ENCODE peak calls at places on chromosomes 2 and 18, in eight cellular contexts. E is A549, I is heart right ventricle, D is tibial artery, R is GM23338, Y is astrocyte of the spinal cord, C is SK-N-SH, F is cardiac muscle cell. Q is an unnamed sample.

GRCh38 chr18:27004056-27004829 is 138.7 kb upstream of the AQP4 start:
- DNase-seq in E (peak), I (no peak), D (no peak), R (peak), Y (peak), C (peak), F (no peak), Q (peak)

GRCh38 chr2:73821669-73822068 is 7.1 kb upstream of the STAMBP start:
- DNase-seq in E (no peak), I (no peak), D (no peak), R (no peak), Y (no peak), C (no peak), F (no peak), Q (no peak)

GRCh38 chr2:64685430-64685829 is 31.7 kb upstream of the SERTAD2 start:
- DNase-seq in E (peak), I (no peak), D (no peak), R (no peak), Y (no peak), C (no peak), F (no peak), Q (peak)

GRCh38 chr2:227881866-227882517 is 10.6 kb downstream of the DAW1 start:
- DNase-seq in E (no peak), I (no peak), D (no peak), R (no peak), Y (peak), C (no peak), F (no peak), Q (no peak)

GRCh38 chr2:232444409-232445148 is 11.4 kb upstream of the ALPI start:
- DNase-seq in E (peak), I (no peak), D (no peak), R (peak), Y (peak), C (peak), F (peak), Q (peak)

GRCh38 chr2:185990861-185991525 is 252.4 kb downstream of the FSIP2 start:
- DNase-seq in E (no peak), I (no peak), D (no peak), R (peak), Y (peak), C (no peak), F (no peak), Q (no peak)

GRCh38 chr18:45890606-45891005 is 65.1 kb downstream of the SIGLEC15 start:
- DNase-seq in E (no peak), I (peak), D (no peak), R (no peak), Y (no peak), C (no peak), F (no peak), Q (no peak)

GRCh38 chr2:231318954-231319353 is 76.6 kb upstream of the B3GNT7 start:
- DNase-seq in E (no peak), I (no peak), D (no peak), R (no peak), Y (no peak), C (no peak), F (no peak), Q (no peak)

GRCh38 chr2:109614715-109615636 is 812 bp downstream of the SOWAHC start:
- DNase-seq in E (peak), I (peak), D (peak), R (peak), Y (no peak), C (peak), F (peak), Q (no peak)

GRCh38 chr18:51077217-51077616 is 47.2 kb downstream of the SMAD4 start:
- DNase-seq in E (no peak), I (no peak), D (no peak), R (no peak), Y (peak), C (no peak), F (no peak), Q (peak)

GRCh38 chr18:8998481-8999217 is 103.8 kb upstream of the NDUFV2 start:
- DNase-seq in E (no peak), I (no peak), D (no peak), R (no peak), Y (no peak), C (no peak), F (no peak), Q (peak)

GRCh38 chr18:7000484-7001096 is 117.0 kb downstream of the LAMA1 start:
- DNase-seq in E (no peak), I (no peak), D (no peak), R (peak), Y (peak), C (peak), F (peak), Q (peak)

GRCh38 chr18:9102391-9103216 is at the start of gene NDUFV2:
- DNase-seq in E (peak), I (peak), D (peak), R (peak), Y (peak), C (peak), F (peak), Q (peak)

GRCh38 chr2:233414777-233415570 is 60.7 kb downstream of the DGKD start:
- DNase-seq in E (peak), I (no peak), D (no peak), R (no peak), Y (peak), C (no peak), F (no peak), Q (peak)

GRCh38 chr2:114724513-114724912 is 282.1 kb downstream of the DPP10 start:
- DNase-seq in E (no peak), I (no peak), D (no peak), R (no peak), Y (no peak), C (no peak), F (peak), Q (no peak)

GRCh38 chr2:203122317-203122998 is 107.8 kb downstream of the NBEAL1 start:
- DNase-seq in E (peak), I (no peak), D (no peak), R (peak), Y (no peak), C (peak), F (peak), Q (peak)
- TF ChIP-seq CTCF in E (no peak), I (no peak), D (peak), R (peak), Y (no peak), C (peak), F (peak), Q (no peak)

DNA sequence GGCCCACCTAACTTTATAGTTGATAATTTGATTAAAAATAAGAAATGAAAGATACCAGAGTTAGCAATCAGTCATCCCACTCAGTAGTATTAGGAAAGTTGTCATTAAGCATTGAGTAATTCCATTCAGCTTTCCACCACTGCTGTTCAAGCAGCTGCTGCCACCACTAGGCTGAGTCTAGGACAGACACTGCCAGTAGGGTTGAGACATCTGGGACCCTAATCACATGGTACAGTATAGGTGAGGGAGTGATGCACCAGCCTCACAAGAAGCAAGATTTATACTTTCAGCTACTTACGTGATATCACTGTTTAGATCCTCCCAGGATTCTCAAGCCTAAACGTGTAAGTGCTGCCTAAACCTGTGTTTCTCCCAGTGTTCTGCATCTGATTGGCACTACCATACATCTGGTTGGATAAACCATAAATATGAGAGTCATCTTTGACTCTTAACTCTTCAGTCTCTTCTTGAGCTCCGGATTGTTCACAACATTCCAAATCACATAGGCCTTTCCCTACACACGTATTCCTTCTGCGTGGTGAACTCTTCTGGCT is 3.2 kb downstream of the UBXN4 start:
- DNase-seq in E (peak), I (no peak), D (no peak), R (peak), Y (peak), C (peak), F (peak), Q (peak)
- H3K4me3 ChIP-seq in E (no peak), I (no peak), D (no peak), R (no peak), Y (no peak), C (peak), F (no peak), Q (no peak)

GRCh38 chr2:49687873-49688272 is 533.6 kb upstream of the FSHR start:
- DNase-seq in E (no peak), I (no peak), D (no peak), R (peak), Y (peak), C (no peak), F (peak), Q (peak)
- TF ChIP-seq CTCF in E (peak), I (no peak), D (peak), R (no peak), Y (no peak), C (peak), F (peak), Q (peak)

GRCh38 chr2:11749646-11750349 is 3.4 kb downstream of the LPIN1 start:
- DNase-seq in E (no peak), I (no peak), D (no peak), R (no peak), Y (peak), C (peak), F (no peak), Q (no peak)
- H3K4me3 ChIP-seq in E (no peak), I (no peak), D (no peak), R (no peak), Y (no peak), C (no peak), F (no peak), Q (no peak)

GRCh38 chr2:111698089-111698488 is 185.9 kb downstream of the ANAPC1 start:
- DNase-seq in E (no peak), I (no peak), D (no peak), R (no peak), Y (no peak), C (no peak), F (no peak), Q (no peak)

GRCh38 chr2:111697560-111697959 is 186.4 kb downstream of the ANAPC1 start:
- DNase-seq in E (no peak), I (no peak), D (no peak), R (no peak), Y (no peak), C (no peak), F (no peak), Q (no peak)

GRCh38 chr2:111701798-111702118 is 182.2 kb downstream of the ANAPC1 start:
- DNase-seq in E (no peak), I (no peak), D (peak), R (no peak), Y (no peak), C (no peak), F (no peak), Q (no peak)

GRCh38 chr2:111701266-111701665 is 182.7 kb downstream of the ANAPC1 start:
- DNase-seq in E (no peak), I (no peak), D (peak), R (no peak), Y (no peak), C (no peak), F (no peak), Q (no peak)

DNA sequence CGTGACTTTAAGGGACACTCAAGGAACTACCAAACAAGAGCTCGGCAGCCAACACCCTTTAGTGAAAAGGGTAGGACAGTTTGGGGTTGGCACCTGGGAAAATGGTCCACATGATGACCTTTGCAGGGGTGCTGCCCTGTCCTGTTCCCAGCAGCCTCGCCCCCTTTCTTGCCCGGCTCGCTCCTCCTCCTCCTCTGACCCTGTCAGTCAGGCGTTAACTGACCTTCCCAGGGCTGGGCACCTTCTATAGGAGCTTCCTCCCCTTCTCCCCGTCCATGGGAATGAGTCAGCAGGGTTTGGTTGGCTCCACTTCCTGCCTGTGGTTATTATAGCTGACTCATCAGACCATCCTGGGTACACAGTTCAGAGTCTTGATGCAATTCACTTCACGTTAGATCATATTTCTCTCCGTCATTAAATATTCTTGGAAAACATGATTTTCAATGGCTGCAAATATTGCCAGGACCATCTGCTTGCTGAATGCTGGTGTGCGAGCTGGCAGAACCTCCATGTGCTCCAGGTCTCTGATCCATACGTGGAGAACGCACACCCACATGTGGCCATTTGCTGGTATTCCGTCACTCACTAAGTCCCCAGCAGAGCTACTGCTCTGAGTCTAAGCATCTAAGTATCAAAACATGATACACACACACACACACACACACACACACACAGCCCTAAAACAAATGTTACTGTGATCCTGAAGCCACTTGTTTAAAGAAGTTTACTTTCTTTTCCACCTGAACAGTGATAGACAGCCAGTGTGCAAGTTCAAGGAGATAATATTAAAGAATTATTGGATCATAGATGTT is 185.0 kb downstream of the ANAPC1 start:
- DNase-seq in E (peak), I (peak), D (peak), R (peak), Y (peak), C (peak), F (peak), Q (peak)
- TF ChIP-seq CTCF in E (peak), I (no peak), D (no peak), R (peak), Y (peak), C (peak), F (peak), Q (peak)

DNA sequence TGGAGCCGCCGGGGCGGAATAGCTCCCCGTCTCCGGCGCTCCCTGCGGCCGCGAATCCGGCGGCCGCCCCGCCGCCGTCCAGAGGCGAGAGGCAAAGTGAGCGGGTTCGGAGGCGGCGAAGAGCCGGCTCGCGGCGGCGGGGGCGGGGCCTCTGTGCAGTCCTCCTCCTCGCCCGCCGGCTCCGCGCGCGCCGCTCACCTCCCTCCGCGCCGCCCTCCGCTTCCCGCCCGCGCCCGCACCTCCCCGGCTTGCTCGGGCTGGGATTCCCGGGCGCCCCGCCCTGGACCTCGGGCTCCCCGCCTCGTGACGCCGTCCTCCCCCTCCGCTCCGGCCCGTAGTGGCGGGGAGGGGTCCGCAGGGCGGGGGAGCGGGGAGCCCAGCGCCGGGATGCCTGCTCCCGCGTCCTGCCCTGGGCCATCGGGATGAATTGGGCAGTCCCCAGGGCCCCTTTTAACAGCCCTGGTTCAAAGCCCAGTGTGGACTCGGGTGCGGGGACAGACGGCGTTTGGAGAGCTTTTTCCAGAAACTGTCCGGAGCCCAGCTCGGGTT is at the start of gene KCNG3:
- DNase-seq in E (peak), I (peak), D (peak), R (peak), Y (peak), C (peak), F (peak), Q (peak)
- H3K4me3 ChIP-seq in E (peak), I (peak), D (peak), R (peak), Y (peak), C (peak), F (peak), Q (peak)

DNA sequence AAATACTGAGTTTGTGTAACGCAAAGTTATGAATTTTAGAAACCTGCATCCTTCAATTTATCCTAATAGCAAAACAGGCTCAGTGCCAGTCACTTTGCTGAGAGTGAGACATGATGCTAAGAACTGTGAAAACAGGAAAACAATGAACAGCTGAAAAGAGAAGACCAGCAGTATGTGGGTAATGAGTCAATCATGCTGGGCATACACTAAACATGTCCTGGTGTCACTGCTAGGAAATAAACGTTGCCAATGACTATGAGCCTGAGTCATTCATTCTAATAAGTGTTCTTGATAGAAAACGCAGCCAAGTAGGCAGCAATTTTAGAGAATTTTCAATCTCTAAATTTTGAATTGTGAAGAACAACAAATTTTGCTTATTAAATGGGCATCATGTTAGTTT is 237.3 kb downstream of the GALR1 start:
- DNase-seq in E (no peak), I (no peak), D (no peak), R (no peak), Y (no peak), C (no peak), F (no peak), Q (peak)
- TF ChIP-seq CTCF in E (no peak), I (no peak), D (no peak), R (no peak), Y (no peak), C (no peak), F (no peak), Q (no peak)

GRCh38 chr2:99888617-99889016 is 253.8 kb downstream of the AFF3 start:
- DNase-seq in E (no peak), I (no peak), D (no peak), R (no peak), Y (no peak), C (no peak), F (no peak), Q (no peak)
- H3K4me3 ChIP-seq in E (no peak), I (no peak), D (no peak), R (no peak), Y (no peak), C (no peak), F (no peak), Q (no peak)

Q was measured in cardiac fibroblast.